ENCODE peak calls at places on chromosomes 5 and 9, in four cellular contexts. One of them, this sample, is unnamed.

GRCh38 chr5:170397059-170397458 is 7.9 kb upstream of the KCNMB1 start:
- DNase-seq in lung: no peak
- DNase-seq in breast epithelium: no peak
- DNase-seq in keratinocyte: no peak
- DNase-seq in this sample: no peak

GRCh38 chr9:83572524-83572923 is 34.3 kb upstream of the FRMD3 start:
- DNase-seq in lung: no peak
- DNase-seq in breast epithelium: no peak
- DNase-seq in keratinocyte: no peak
- DNase-seq in this sample: peak; percentile 38

GRCh38 chr5:73378070-73378469 is 70.5 kb downstream of the FOXD1 start:
- DNase-seq in lung: no peak
- DNase-seq in breast epithelium: no peak
- DNase-seq in keratinocyte: no peak
- DNase-seq in this sample: no peak

GRCh38 chr5:29379619-29380018 is 1813.9 kb upstream of the CDH6 start:
- DNase-seq in lung: no peak
- DNase-seq in breast epithelium: no peak
- DNase-seq in keratinocyte: no peak
- DNase-seq in this sample: no peak

GRCh38 chr9:123373447-123373923 is 17.5 kb downstream of the CRB2 start:
- DNase-seq in lung: no peak
- DNase-seq in breast epithelium: no peak
- DNase-seq in keratinocyte: no peak
- DNase-seq in this sample: no peak

GRCh38 chr9:16830806-16831205 is 39.7 kb downstream of the BNC2 start:
- DNase-seq in lung: no peak
- DNase-seq in breast epithelium: no peak
- DNase-seq in keratinocyte: no peak
- DNase-seq in this sample: no peak

GRCh38 chr9:38367898-38368297 is 24.6 kb upstream of the ALDH1B1 start:
- DNase-seq in lung: no peak
- DNase-seq in breast epithelium: no peak
- DNase-seq in keratinocyte: no peak
- DNase-seq in this sample: no peak

GRCh38 chr5:159874308-159874707 is 42.0 kb upstream of the ADRA1B start:
- DNase-seq in lung: no peak
- DNase-seq in breast epithelium: no peak
- DNase-seq in keratinocyte: no peak
- DNase-seq in this sample: no peak

GRCh38 chr5:9627541-9627940 is 2.6 kb downstream of the TAS2R1 start:
- DNase-seq in lung: no peak
- DNase-seq in breast epithelium: no peak
- DNase-seq in keratinocyte: no peak
- DNase-seq in this sample: no peak

GRCh38 chr9:12464910-12465512 is 228.2 kb upstream of the TYRP1 start:
- DNase-seq in lung: no peak
- DNase-seq in breast epithelium: no peak
- DNase-seq in keratinocyte: no peak
- DNase-seq in this sample: no peak

GRCh38 chr9:131609116-131609830 is 64.0 kb downstream of the PRRT1B start:
- DNase-seq in lung: no peak
- DNase-seq in breast epithelium: no peak
- DNase-seq in keratinocyte: no peak
- DNase-seq in this sample: no peak

GRCh38 chr5:10351199-10351881 is 2.2 kb upstream of the MARCHF6 start:
- DNase-seq in lung: no peak
- DNase-seq in breast epithelium: no peak
- DNase-seq in keratinocyte: peak; percentile 78
- DNase-seq in this sample: no peak

GRCh38 chr9:123912167-123912897 is 17.6 kb downstream of the DENND1A start:
- DNase-seq in lung: no peak
- DNase-seq in breast epithelium: no peak
- DNase-seq in keratinocyte: no peak
- DNase-seq in this sample: no peak

GRCh38 chr9:91151014-91151740 is 210.5 kb downstream of the AUH start:
- DNase-seq in lung: no peak
- DNase-seq in breast epithelium: no peak
- DNase-seq in keratinocyte: no peak
- DNase-seq in this sample: no peak

GRCh38 chr5:154063372-154063771 is 24.6 kb downstream of the MFAP3 start:
- DNase-seq in lung: no peak
- DNase-seq in breast epithelium: no peak
- DNase-seq in keratinocyte: no peak
- DNase-seq in this sample: no peak

GRCh38 chr5:66666778-66667177 is 70.6 kb downstream of the MAST4 start:
- DNase-seq in lung: no peak
- DNase-seq in breast epithelium: no peak
- DNase-seq in keratinocyte: no peak
- DNase-seq in this sample: no peak

GRCh38 chr5:59188415-59189225 is 605.7 kb downstream of the RAB3C start:
- DNase-seq in lung: peak; percentile 72
- DNase-seq in breast epithelium: peak; percentile 56
- DNase-seq in keratinocyte: peak; percentile 28
- DNase-seq in this sample: peak; percentile 32

GRCh38 chr5:93620487-93621339 is 37.7 kb downstream of the NR2F1 start:
- DNase-seq in lung: peak; percentile 58
- DNase-seq in breast epithelium: no peak
- DNase-seq in keratinocyte: no peak
- DNase-seq in this sample: no peak

GRCh38 chr9:6902423-6902822 is 144.7 kb downstream of the KDM4C start:
- DNase-seq in lung: no peak
- DNase-seq in breast epithelium: no peak
- DNase-seq in keratinocyte: no peak
- DNase-seq in this sample: no peak

GRCh38 chr5:77437194-77437593 is 54.9 kb downstream of the WDR41 start:
- DNase-seq in lung: no peak
- DNase-seq in breast epithelium: no peak
- DNase-seq in keratinocyte: no peak
- DNase-seq in this sample: no peak

GRCh38 chr5:151264113-151264512 is 11.1 kb downstream of the GM2A start:
- DNase-seq in lung: no peak
- DNase-seq in breast epithelium: no peak
- DNase-seq in keratinocyte: peak; percentile 73
- DNase-seq in this sample: no peak

GRCh38 chr9:137791947-137792346 is 85.6 kb upstream of the CACNA1B start:
- DNase-seq in lung: no peak
- DNase-seq in breast epithelium: no peak
- DNase-seq in keratinocyte: no peak
- DNase-seq in this sample: no peak

GRCh38 chr9:38362912-38363588 is 29.5 kb upstream of the ALDH1B1 start:
- DNase-seq in lung: peak; percentile 37
- DNase-seq in breast epithelium: no peak
- DNase-seq in keratinocyte: no peak
- DNase-seq in this sample: peak; percentile 38

GRCh38 chr5:122183098-122183794 is 53.9 kb downstream of the ZNF474 start:
- DNase-seq in lung: peak; percentile 74
- DNase-seq in breast epithelium: no peak
- DNase-seq in keratinocyte: no peak
- DNase-seq in this sample: peak; percentile 63

GRCh38 chr9:108783318-108784127 is 72.3 kb downstream of the ACTL7B start:
- DNase-seq in lung: no peak
- DNase-seq in breast epithelium: no peak
- DNase-seq in keratinocyte: no peak
- DNase-seq in this sample: no peak

GRCh38 chr5:143319437-143320302 is 83.8 kb downstream of the NR3C1 start:
- DNase-seq in lung: no peak
- DNase-seq in breast epithelium: no peak
- DNase-seq in keratinocyte: no peak
- DNase-seq in this sample: no peak

GRCh38 chr5:76341935-76342334 is 61.1 kb upstream of the IQGAP2 start:
- DNase-seq in lung: no peak
- DNase-seq in breast epithelium: no peak
- DNase-seq in keratinocyte: no peak
- DNase-seq in this sample: no peak

GRCh38 chr9:110977259-110977709 is 61.0 kb downstream of the LPAR1 start:
- DNase-seq in lung: no peak
- DNase-seq in breast epithelium: no peak
- DNase-seq in keratinocyte: peak; percentile 71
- DNase-seq in this sample: no peak

GRCh38 chr5:96157841-96158291 is 196.2 kb upstream of the ELL2 start:
- DNase-seq in lung: no peak
- DNase-seq in breast epithelium: no peak
- DNase-seq in keratinocyte: no peak
- DNase-seq in this sample: no peak

GRCh38 chr9:136906251-136906650 is 19.9 kb downstream of the TRAF2 start:
- DNase-seq in lung: no peak
- DNase-seq in breast epithelium: no peak
- DNase-seq in keratinocyte: no peak
- DNase-seq in this sample: no peak

GRCh38 chr9:26722755-26723154 is 169.8 kb downstream of the CAAP1 start:
- DNase-seq in lung: no peak
- DNase-seq in breast epithelium: no peak
- DNase-seq in keratinocyte: no peak
- DNase-seq in this sample: no peak

GRCh38 chr9:26725573-26725972 is 167.0 kb downstream of the CAAP1 start:
- DNase-seq in lung: no peak
- DNase-seq in breast epithelium: no peak
- DNase-seq in keratinocyte: no peak
- DNase-seq in this sample: no peak

GRCh38 chr9:26727471-26727870 is 165.1 kb downstream of the CAAP1 start:
- DNase-seq in lung: no peak
- DNase-seq in breast epithelium: no peak
- DNase-seq in keratinocyte: no peak
- DNase-seq in this sample: no peak

DNA sequence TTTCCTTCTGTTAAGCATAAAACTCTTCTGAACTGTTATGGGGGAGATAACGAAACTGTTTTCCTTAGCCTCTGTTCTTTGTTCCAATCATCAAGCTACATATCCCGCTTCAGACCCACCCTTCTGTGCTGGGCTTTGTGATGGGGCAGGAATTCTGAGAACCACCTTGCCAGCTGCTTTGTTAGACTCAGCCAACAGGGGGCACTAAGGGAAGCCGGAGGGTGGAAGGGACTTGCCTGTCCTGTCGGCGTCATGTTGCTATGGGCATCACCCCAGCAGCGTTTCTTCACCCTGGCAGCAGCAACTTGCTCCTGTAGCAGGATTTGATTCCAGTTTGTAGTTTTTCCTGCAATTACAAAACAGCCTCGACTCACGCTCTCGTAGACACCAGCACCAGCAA is 169.1 kb downstream of the CAAP1 start:
- DNase-seq in lung: no peak
- DNase-seq in breast epithelium: no peak
- DNase-seq in keratinocyte: no peak
- DNase-seq in this sample: no peak
- TF ChIP-seq CTCF in lung: no peak
- TF ChIP-seq CTCF in breast epithelium: no peak
- TF ChIP-seq CTCF in keratinocyte: peak; percentile 63
- TF ChIP-seq CTCF in this sample: peak; percentile 63

GRCh38 chr5:231661-232060 is 13.5 kb downstream of the SDHA start:
- DNase-seq in lung: no peak
- DNase-seq in breast epithelium: no peak
- DNase-seq in keratinocyte: no peak
- DNase-seq in this sample: no peak
- H3K36me3 ChIP-seq in lung: peaks cover 47% of the 10 kb centered on the region
- H3K36me3 ChIP-seq in breast epithelium: no peaks in the 10 kb centered on the region
- H3K36me3 ChIP-seq in keratinocyte: peaks cover 30% of the 10 kb centered on the region
- H3K36me3 ChIP-seq in this sample: peaks cover 1% of the 10 kb centered on the region

GRCh38 chr5:39714036-39714698 is 289.4 kb upstream of the DAB2 start:
- DNase-seq in lung: no peak
- DNase-seq in breast epithelium: no peak
- DNase-seq in keratinocyte: no peak
- DNase-seq in this sample: no peak
- TF ChIP-seq CTCF in lung: peak; percentile 30
- TF ChIP-seq CTCF in breast epithelium: peak; percentile 60
- TF ChIP-seq CTCF in keratinocyte: peak; percentile 66
- TF ChIP-seq CTCF in this sample: peak; percentile 65

DNA sequence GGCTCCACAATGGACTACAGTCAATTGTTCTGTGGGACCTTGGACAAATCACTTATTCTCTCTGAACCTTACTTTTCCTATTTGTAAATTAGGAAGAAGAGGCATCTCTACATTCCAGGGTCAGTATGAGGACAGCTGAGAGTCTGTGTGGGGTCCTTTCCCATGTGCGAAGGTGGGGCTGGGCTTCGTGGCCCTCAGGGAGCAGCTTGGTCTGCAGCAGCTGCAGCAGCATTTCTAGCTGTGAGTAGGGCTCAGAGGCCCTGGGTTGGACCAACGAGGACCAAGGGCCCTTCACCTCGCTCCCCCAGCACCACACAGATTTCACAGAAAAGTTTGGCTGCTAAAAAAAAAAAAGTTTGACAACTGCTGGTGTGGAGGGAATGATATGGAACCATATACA is 9.4 kb upstream of the DDX41 start:
- DNase-seq in lung: no peak
- DNase-seq in breast epithelium: no peak
- DNase-seq in keratinocyte: no peak
- DNase-seq in this sample: no peak
- H3K36me3 ChIP-seq in lung: peaks cover 73% of the 10 kb centered on the region
- H3K36me3 ChIP-seq in breast epithelium: no peaks in the 10 kb centered on the region
- H3K36me3 ChIP-seq in keratinocyte: peaks cover 58% of the 10 kb centered on the region
- H3K36me3 ChIP-seq in this sample: peaks cover 5% of the 10 kb centered on the region

GRCh38 chr9:130451509-130452388 is 7.0 kb downstream of the ASS1 start:
- DNase-seq in lung: peak; percentile 89
- DNase-seq in breast epithelium: peak; percentile 90
- DNase-seq in keratinocyte: peak; percentile 81
- DNase-seq in this sample: peak; percentile 85
- TF ChIP-seq CTCF in lung: no peak
- TF ChIP-seq CTCF in breast epithelium: peak; percentile 24
- TF ChIP-seq CTCF in keratinocyte: no peak
- TF ChIP-seq CTCF in this sample: peak; percentile 79

GRCh38 chr5:40832345-40832744 is 2.7 kb downstream of the RPL37 start:
- DNase-seq in lung: no peak
- DNase-seq in breast epithelium: no peak
- DNase-seq in keratinocyte: no peak
- DNase-seq in this sample: no peak
- H3K36me3 ChIP-seq in lung: peaks cover 28% of the 10 kb centered on the region
- H3K36me3 ChIP-seq in breast epithelium: peaks cover 4% of the 10 kb centered on the region
- H3K36me3 ChIP-seq in keratinocyte: peaks cover 36% of the 10 kb centered on the region
- H3K36me3 ChIP-seq in this sample: peaks cover 1% of the 10 kb centered on the region

DNA sequence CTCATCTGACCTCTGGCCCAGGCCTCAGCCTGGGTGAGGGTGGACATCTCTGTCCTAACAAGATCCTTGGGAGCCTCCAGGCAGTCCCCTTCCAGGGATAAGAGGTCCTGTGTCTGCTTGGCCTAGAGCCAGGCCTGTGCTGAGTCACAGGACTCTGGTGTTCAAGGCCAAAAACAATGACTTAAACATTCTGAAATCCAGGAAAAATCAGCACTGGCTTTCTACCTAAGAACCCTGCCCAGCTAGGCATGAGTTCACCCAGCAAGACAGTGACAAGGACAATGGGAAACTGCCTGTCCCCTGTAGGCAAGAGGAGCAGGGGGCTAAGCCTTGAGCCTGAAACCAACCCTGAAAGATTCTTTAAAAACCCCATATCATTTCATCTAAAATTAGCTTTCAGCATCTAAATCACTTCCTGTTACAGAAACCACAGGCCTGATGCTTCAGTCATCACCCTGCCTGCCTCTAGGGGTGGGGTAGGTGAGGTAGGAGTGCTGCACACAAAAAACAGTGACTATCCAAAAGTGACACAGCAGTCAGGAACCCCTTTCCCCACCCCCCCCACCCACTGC is 29.9 kb downstream of the CSF2 start:
- DNase-seq in lung: peak; percentile 74
- DNase-seq in breast epithelium: no peak
- DNase-seq in keratinocyte: peak; percentile 87
- DNase-seq in this sample: peak; percentile 91
- TF ChIP-seq CTCF in lung: no peak
- TF ChIP-seq CTCF in breast epithelium: no peak
- TF ChIP-seq CTCF in keratinocyte: no peak
- TF ChIP-seq CTCF in this sample: peak; percentile 10

GRCh38 chr9:132677976-132678375 is 7.7 kb downstream of the GTF3C4 start:
- DNase-seq in lung: no peak
- DNase-seq in breast epithelium: no peak
- DNase-seq in keratinocyte: no peak
- DNase-seq in this sample: no peak
- H3K36me3 ChIP-seq in lung: peaks cover 16% of the 10 kb centered on the region
- H3K36me3 ChIP-seq in breast epithelium: no peaks in the 10 kb centered on the region
- H3K36me3 ChIP-seq in keratinocyte: peaks cover 11% of the 10 kb centered on the region
- H3K36me3 ChIP-seq in this sample: peaks cover 5% of the 10 kb centered on the region